ENCODE peak calls at places on chromosomes 3 and 15, in seven cellular contexts. T, Y, L, J, Z, V and D are unnamed samples.

GRCh38 chr3:54046677-54047214 is 75.6 kb upstream of the CACNA2D3 start:
- DNase-seq in V (no peak), Y (no peak), J (peak), L (peak), Z (no peak), T (no peak), D (no peak)

GRCh38 chr15:52677593-52677992 is 1.6 kb downstream of the ATOSA start:
- DNase-seq in V (peak), L (peak), Z (no peak), T (no peak), J (no peak), Y (no peak), D (no peak)

GRCh38 chr15:70050447-70050846 is 47.3 kb downstream of the TLE3 start:
- DNase-seq in T (no peak), V (no peak), J (no peak), Z (no peak), L (no peak), Y (no peak), D (no peak)

GRCh38 chr3:191217331-191217730 is 18.3 kb downstream of the OSTN start:
- DNase-seq in J (no peak), T (no peak), Z (no peak), L (no peak), Y (no peak), V (no peak), D (no peak)

GRCh38 chr3:52395503-52395865 is 49.4 kb downstream of the SEMA3G start:
- DNase-seq in L (no peak), Z (no peak), V (no peak), Y (no peak), T (no peak), J (no peak), D (no peak)

GRCh38 chr3:113287111-113287817 is 75.9 kb downstream of the BOC start:
- DNase-seq in V (peak), J (peak), T (peak), L (peak), Z (peak), Y (no peak), D (no peak)

GRCh38 chr15:40936709-40937666 is 7.8 kb downstream of the DLL4 start:
- DNase-seq in J (no peak), Z (no peak), L (no peak), T (peak), Y (no peak), V (no peak), D (no peak)

GRCh38 chr3:184552296-184552695 is 9.3 kb upstream of the EPHB3 start:
- DNase-seq in Y (no peak), L (no peak), V (no peak), Z (no peak), J (no peak), T (no peak), D (no peak)

GRCh38 chr3:100910986-100911385 is 82.2 kb downstream of the ABI3BP start:
- DNase-seq in Y (no peak), T (no peak), L (no peak), V (no peak), J (no peak), Z (no peak), D (no peak)

GRCh38 chr15:48984811-48985352 is 21.2 kb upstream of the SHC4 start:
- DNase-seq in T (no peak), J (no peak), V (no peak), Y (no peak), Z (no peak), L (no peak), D (no peak)

GRCh38 chr3:195203631-195204030 is 67.3 kb downstream of the XXYLT1 start:
- DNase-seq in V (no peak), Y (peak), Z (no peak), J (no peak), T (no peak), L (no peak), D (no peak)

GRCh38 chr15:25805006-25805405 is 58.1 kb downstream of the ATP10A start:
- DNase-seq in L (no peak), V (no peak), T (no peak), Z (peak), J (peak), Y (no peak), D (no peak)

GRCh38 chr3:48565591-48566400 is 2.2 kb upstream of the UCN2 start:
- DNase-seq in J (peak), T (peak), V (no peak), L (peak), Z (peak), Y (peak), D (peak)

GRCh38 chr15:89203705-89204273 is 17.6 kb downstream of the RLBP1 start:
- DNase-seq in Z (no peak), L (no peak), Y (peak), J (peak), V (no peak), T (no peak), D (peak)

GRCh38 chr3:197151562-197151961 is 121.9 kb upstream of the MELTF start:
- DNase-seq in T (peak), L (peak), V (peak), J (peak), Z (peak), Y (no peak), D (no peak)

GRCh38 chr3:53027254-53027844 is 18.5 kb downstream of the SFMBT1 start:
- DNase-seq in Z (peak), Y (no peak), V (no peak), J (no peak), T (peak), L (no peak), D (no peak)

GRCh38 chr3:133851266-133851906 is 44.3 kb downstream of the RAB6B start:
- DNase-seq in T (no peak), L (no peak), Y (peak), J (no peak), Z (no peak), V (no peak), D (no peak)

GRCh38 chr15:37837276-37837675 is 97.2 kb upstream of the TMCO5A start:
- DNase-seq in L (peak), V (no peak), T (no peak), Y (no peak), Z (peak), J (peak), D (no peak)

GRCh38 chr3:40317061-40317676 is 7.7 kb downstream of the EIF1B start:
- DNase-seq in Y (no peak), V (peak), J (peak), L (peak), T (peak), Z (peak), D (peak)

GRCh38 chr3:185732782-185733181 is 92.1 kb downstream of the IGF2BP2 start:
- DNase-seq in L (no peak), T (peak), Z (peak), V (no peak), Y (no peak), J (peak), D (no peak)

GRCh38 chr15:80036067-80036466 is 23.4 kb upstream of the ZFAND6 start:
- DNase-seq in Z (no peak), L (no peak), T (no peak), V (no peak), J (no peak), Y (no peak), D (no peak)

GRCh38 chr15:38299216-38299615 is 46.6 kb downstream of the SPRED1 start:
- DNase-seq in Z (peak), L (peak), T (no peak), V (no peak), Y (no peak), J (no peak), D (no peak)

GRCh38 chr3:45958333-45958791 is 15.1 kb downstream of the CXCR6 start:
- DNase-seq in Y (no peak), Z (peak), J (peak), V (no peak), L (no peak), T (no peak), D (no peak)

GRCh38 chr15:77753238-77753873 is 120.6 kb upstream of the LINGO1 start:
- DNase-seq in T (peak), J (peak), Y (no peak), Z (peak), L (no peak), V (no peak), D (peak)